ENCODE peak calls at places on chromosomes 12 and 14, in eight cellular contexts. R, G, Y, C, L, M, A and U are unnamed samples.

GRCh38 chr14:103122578-103123127 is 608 bp upstream of the TNFAIP2 start:
- DNase-seq in R (no peak), G (no peak), Y (no peak), C (peak; percentile 56), L (peak; percentile 60), M (no peak), A (peak; percentile 63), U (peak; percentile 72)

GRCh38 chr12:84201976-84202375 is 710.6 kb downstream of the SLC6A15 start:
- DNase-seq in R (no peak), G (no peak), Y (peak; percentile 7), C (no peak), L (no peak), M (no peak), A (peak; percentile 89), U (no peak)

GRCh38 chr12:5560242-5560641 is 128.3 kb downstream of the NTF3 start:
- DNase-seq in R (no peak), G (no peak), Y (no peak), C (no peak), L (no peak), M (no peak), A (no peak), U (no peak)

GRCh38 chr12:40819427-40820108 is 127.3 kb downstream of the CNTN1 start:
- DNase-seq in R (no peak), G (no peak), Y (peak; percentile 72), C (no peak), L (no peak), M (peak; percentile 17), A (peak; percentile 75), U (no peak)

GRCh38 chr14:55354500-55354899 is 57.1 kb downstream of the ATG14 start:
- DNase-seq in R (no peak), G (no peak), Y (peak; percentile 43), C (peak; percentile 47), L (peak; percentile 30), M (peak; percentile 22), A (peak; percentile 83), U (peak; percentile 82)

GRCh38 chr12:4849024-4849594 is 60.6 kb upstream of the KCNA1 start:
- DNase-seq in R (no peak), G (no peak), Y (no peak), C (peak; percentile 5), L (no peak), M (peak; percentile 8), A (peak; percentile 73), U (no peak)

GRCh38 chr12:19082365-19082911 is 47.1 kb upstream of the PLEKHA5 start:
- DNase-seq in R (no peak), G (no peak), Y (no peak), C (no peak), L (no peak), M (no peak), A (no peak), U (no peak)

GRCh38 chr14:50800032-50800431 is 30.9 kb downstream of the NIN start:
- DNase-seq in R (no peak), G (no peak), Y (no peak), C (no peak), L (no peak), M (no peak), A (no peak), U (no peak)

GRCh38 chr14:100633406-100633805 is 46.2 kb upstream of the BEGAIN start:
- DNase-seq in R (no peak), G (no peak), Y (no peak), C (no peak), L (no peak), M (no peak), A (no peak), U (no peak)

GRCh38 chr12:47383942-47384341 is 304.2 kb upstream of the AMIGO2 start:
- DNase-seq in R (no peak), G (no peak), Y (no peak), C (no peak), L (no peak), M (no peak), A (no peak), U (no peak)

GRCh38 chr12:25401547-25402345 is 151.0 kb upstream of the KRAS start:
- DNase-seq in R (no peak), G (no peak), Y (no peak), C (no peak), L (no peak), M (no peak), A (no peak), U (no peak)

GRCh38 chr14:23119362-23120327 is 590 bp upstream of the CEBPE start:
- DNase-seq in R (no peak), G (no peak), Y (no peak), C (no peak), L (no peak), M (no peak), A (no peak), U (no peak)

GRCh38 chr14:75905505-75905904 is 76.3 kb downstream of the TGFB3 start:
- DNase-seq in R (no peak), G (no peak), Y (no peak), C (no peak), L (peak; percentile 64), M (no peak), A (peak; percentile 59), U (no peak)

GRCh38 chr14:32327255-32327961 is 1.7 kb upstream of the AKAP6 start:
- DNase-seq in R (no peak), G (no peak), Y (peak; percentile 10), C (no peak), L (no peak), M (no peak), A (no peak), U (no peak)

GRCh38 chr12:49020441-49020840 is 1.9 kb upstream of the PRKAG1 start:
- DNase-seq in R (no peak), G (no peak), Y (no peak), C (no peak), L (no peak), M (no peak), A (no peak), U (no peak)

GRCh38 chr12:49094104-49094948 is at the start of gene DHH:
- DNase-seq in R (no peak), G (no peak), Y (peak; percentile 63), C (peak; percentile 1), L (peak; percentile 67), M (peak; percentile 30), A (peak; percentile 60), U (no peak)

GRCh38 chr14:39492267-39492666 is 60.0 kb upstream of the FBXO33 start:
- DNase-seq in R (no peak), G (peak; percentile 28), Y (no peak), C (no peak), L (no peak), M (no peak), A (no peak), U (no peak)

GRCh38 chr12:2288001-2288400 is 235.2 kb downstream of the CACNA1C start:
- DNase-seq in R (no peak), G (no peak), Y (no peak), C (no peak), L (no peak), M (no peak), A (no peak), U (no peak)

GRCh38 chr14:48622980-48623379 is 947.6 kb upstream of the MDGA2 start:
- DNase-seq in R (no peak), G (no peak), Y (no peak), C (no peak), L (no peak), M (no peak), A (no peak), U (no peak)

GRCh38 chr14:59020382-59020781 is 168.1 kb upstream of the DAAM1 start:
- DNase-seq in R (no peak), G (no peak), Y (no peak), C (peak; percentile 9), L (no peak), M (no peak), A (peak; percentile 40), U (no peak)

GRCh38 chr14:74904623-74905503 is 18.2 kb downstream of the RPS6KL1 start:
- DNase-seq in R (no peak), G (no peak), Y (no peak), C (no peak), L (no peak), M (no peak), A (no peak), U (no peak)